ENCODE peak calls at places on chromosomes 5 and 9, in four cellular contexts. W is B cell, L is Peyer's patch, Q is OCI-LY7. V is an unnamed sample.

GRCh38 chr5:107457138-107457537 is 213.6 kb downstream of the EFNA5 start:
- DNase-seq in W (no peak), L (no peak), Q (no peak), V (no peak)

GRCh38 chr5:173624276-173624675 is 7.8 kb upstream of the BOD1 start:
- DNase-seq in W (no peak), L (peak; percentile 70), Q (no peak), V (no peak)

GRCh38 chr9:71628247-71628646 is 140.1 kb downstream of the CEMIP2 start:
- DNase-seq in W (no peak), L (no peak), Q (no peak), V (no peak)

GRCh38 chr9:131179561-131180219 is 54.3 kb downstream of the NUP214 start:
- DNase-seq in W (no peak), L (no peak), Q (peak; percentile 62), V (peak; percentile 49)

GRCh38 chr5:149596712-149597111 is 15.4 kb downstream of the ARHGEF37 start:
- DNase-seq in W (no peak), L (no peak), Q (peak; percentile 37), V (no peak)

GRCh38 chr9:133842174-133842573 is 104.0 kb upstream of the SARDH start:
- DNase-seq in W (no peak), L (peak; percentile 84), Q (no peak), V (no peak)

GRCh38 chr9:87699835-87700234 is 26.1 kb upstream of the CTSL start:
- DNase-seq in W (no peak), L (no peak), Q (no peak), V (no peak)

GRCh38 chr9:124551472-124552339 is 44.5 kb upstream of the NR5A1 start:
- DNase-seq in W (no peak), L (peak; percentile 56), Q (peak; percentile 33), V (peak; percentile 38)

GRCh38 chr5:90434116-90434714 is 24.7 kb upstream of the CETN3 start:
- DNase-seq in W (peak; percentile 47), L (peak; percentile 54), Q (peak; percentile 55), V (no peak)

GRCh38 chr5:75243510-75243909 is 6.8 kb upstream of the ANKRD31 start:
- DNase-seq in W (no peak), L (no peak), Q (no peak), V (no peak)

GRCh38 chr5:88536146-88536545 is 267.5 kb upstream of the TMEM161B start:
- DNase-seq in W (no peak), L (no peak), Q (no peak), V (no peak)

GRCh38 chr9:99239341-99240055 is 17.4 kb downstream of the SEC61B start:
- DNase-seq in W (no peak), L (no peak), Q (no peak), V (no peak)

GRCh38 chr9:28999806-29000205 is 1426.5 kb upstream of the C9orf72 start:
- DNase-seq in W (no peak), L (no peak), Q (no peak), V (no peak)

GRCh38 chr5:40904205-40904993 is 4.9 kb upstream of the C7 start:
- DNase-seq in W (no peak), L (peak; percentile 77), Q (peak; percentile 52), V (peak; percentile 45)

GRCh38 chr5:69030663-69031062 is 63.2 kb upstream of the SLC30A5 start:
- DNase-seq in W (no peak), L (no peak), Q (no peak), V (no peak)

GRCh38 chr5:74251106-74252032 is 389.2 kb downstream of the ENC1 start:
- DNase-seq in W (no peak), L (no peak), Q (peak; percentile 3), V (no peak)

GRCh38 chr9:33143241-33143642 is 23.9 kb downstream of the B4GALT1 start:
- DNase-seq in W (peak; percentile 43), L (peak; percentile 46), Q (no peak), V (peak; percentile 10)

GRCh38 chr9:18910858-18911257 is 122.2 kb downstream of the SAXO1 start:
- DNase-seq in W (no peak), L (no peak), Q (no peak), V (no peak)

GRCh38 chr5:150780180-150780692 is 1.7 kb downstream of the SMIM3 start:
- DNase-seq in W (no peak), L (peak; percentile 85), Q (no peak), V (peak; percentile 68)

GRCh38 chr9:134053941-134054761 is 13.7 kb downstream of the BRD3 start:
- DNase-seq in W (no peak), L (peak; percentile 36), Q (no peak), V (no peak)

GRCh38 chr5:61228229-61228628 is 66.0 kb upstream of the SMIM15 start:
- DNase-seq in W (no peak), L (no peak), Q (no peak), V (no peak)

GRCh38 chr9:71966601-71967000 is 55.2 kb downstream of the C9orf85 start:
- DNase-seq in W (no peak), L (no peak), Q (no peak), V (no peak)

GRCh38 chr5:111697215-111697614 is 59.8 kb downstream of the NREP start:
- DNase-seq in W (no peak), L (no peak), Q (no peak), V (no peak)

GRCh38 chr5:154190652-154191304 is at the start of gene GALNT10:
- DNase-seq in W (no peak), L (peak; percentile 80), Q (peak; percentile 86), V (peak; percentile 91)

GRCh38 chr5:154189256-154189818 is 1.2 kb upstream of the GALNT10 start:
- DNase-seq in W (no peak), L (no peak), Q (no peak), V (no peak)

GRCh38 chr5:154193176-154193575 is 2.6 kb downstream of the GALNT10 start:
- DNase-seq in W (no peak), L (no peak), Q (no peak), V (no peak)

GRCh38 chr5:154191467-154192261 is 1.1 kb downstream of the GALNT10 start:
- DNase-seq in W (no peak), L (no peak), Q (peak; percentile 15), V (no peak)

DNA sequence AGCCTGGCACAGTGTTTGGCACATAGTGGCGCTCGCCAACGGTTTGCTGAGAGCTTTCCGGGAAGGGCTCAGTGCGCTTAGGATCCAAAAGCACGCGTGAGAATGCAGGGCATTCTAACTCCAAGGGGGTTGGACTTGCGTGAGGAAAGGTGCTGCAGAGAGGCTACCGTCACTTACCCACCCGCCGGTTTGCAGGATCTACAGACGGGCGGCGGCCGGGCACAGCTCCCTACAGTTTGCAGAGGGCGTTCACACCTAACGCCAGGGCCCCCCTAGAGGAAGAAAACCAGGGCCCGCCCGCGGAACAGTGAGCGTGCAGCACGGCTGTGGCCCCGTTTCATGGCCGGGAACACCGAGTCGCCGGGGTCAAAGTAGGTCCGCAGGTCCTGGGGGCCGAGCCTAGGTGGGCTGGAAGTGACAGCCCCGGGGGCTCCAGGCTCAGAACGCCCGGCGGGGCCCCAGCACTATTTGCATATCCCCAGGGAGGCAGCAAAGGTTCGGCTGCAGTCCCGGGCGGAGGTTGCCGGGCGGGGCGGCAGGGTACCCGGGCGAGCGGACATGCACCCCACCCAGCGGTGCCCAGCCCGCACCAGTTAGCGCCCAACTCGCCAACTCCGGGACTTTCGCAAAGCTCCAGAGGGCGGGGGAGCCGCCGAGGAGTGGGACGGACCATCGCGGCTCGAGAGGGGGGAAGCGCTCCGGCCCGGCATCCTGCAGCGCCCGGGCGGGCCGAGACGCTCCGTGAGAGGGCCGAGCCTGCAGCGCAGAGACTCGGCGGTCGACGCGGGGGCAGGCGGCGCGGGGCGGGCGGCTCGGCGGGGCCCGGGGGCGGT is 498 bp upstream of the GALNT10 start:
- DNase-seq in W (peak; percentile 90), L (peak; percentile 93), Q (peak; percentile 90), V (peak; percentile 91)
- TF ChIP-seq CTCF in W (peak; percentile 71), L (peak; percentile 12), Q (peak; percentile 73), V (peak; percentile 70)

GRCh38 chr9:136235171-136235570 is 10.4 kb downstream of the QSOX2 start:
- DNase-seq in W (no peak), L (no peak), Q (no peak), V (no peak)

GRCh38 chr9:136232964-136233363 is 12.6 kb downstream of the QSOX2 start:
- DNase-seq in W (no peak), L (no peak), Q (no peak), V (no peak)

GRCh38 chr9:136233868-136234267 is 11.7 kb downstream of the QSOX2 start:
- DNase-seq in W (no peak), L (no peak), Q (no peak), V (no peak)

GRCh38 chr9:136235709-136236455 is 9.7 kb downstream of the QSOX2 start:
- DNase-seq in W (no peak), L (no peak), Q (no peak), V (no peak)

DNA sequence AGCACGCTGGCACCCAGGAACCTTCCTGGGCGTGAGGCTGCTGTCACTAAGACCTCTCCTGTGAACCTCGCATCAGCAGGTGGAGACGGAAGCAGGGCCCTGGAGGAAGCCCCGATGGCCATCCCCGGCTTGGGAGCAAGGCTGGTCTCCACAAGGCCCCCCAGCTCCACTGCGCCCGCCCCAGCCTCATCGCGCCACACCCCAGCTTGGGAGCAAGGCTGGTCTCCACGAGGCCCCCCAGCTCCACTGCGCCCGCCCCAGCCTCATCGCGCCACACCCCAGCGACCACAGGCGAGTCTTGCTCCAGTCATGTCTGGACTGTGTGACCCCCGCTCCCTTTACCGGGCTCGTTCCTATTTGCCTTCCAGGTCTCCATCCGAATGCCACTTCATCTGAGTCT is 11.0 kb downstream of the QSOX2 start:
- DNase-seq in W (no peak), L (no peak), Q (no peak), V (no peak)
- TF ChIP-seq CTCF in W (no peak), L (no peak), Q (no peak), V (no peak)

DNA sequence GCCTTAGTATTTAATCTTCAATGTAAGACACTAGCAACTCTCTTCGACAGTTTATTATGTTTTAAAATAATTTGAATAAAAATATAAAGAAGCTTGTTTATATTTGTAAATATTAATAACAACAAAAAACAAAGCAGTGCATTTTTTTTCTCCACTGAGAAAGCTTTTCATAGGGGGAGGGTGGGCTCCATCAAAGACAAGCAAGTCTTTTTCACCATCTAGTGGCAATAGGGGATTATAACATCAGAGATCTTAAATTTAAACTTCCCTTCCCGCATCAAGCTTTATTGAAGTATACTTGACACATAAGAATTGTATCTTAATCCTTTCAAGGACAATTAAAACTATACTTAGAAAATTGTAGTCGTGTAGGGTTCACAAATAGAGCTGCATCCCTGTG is 9.3 kb upstream of the OR13F1 start:
- DNase-seq in W (no peak), L (no peak), Q (peak; percentile 22), V (no peak)
- TF ChIP-seq CTCF in W (no peak), L (no peak), Q (peak; percentile 68), V (no peak)

GRCh38 chr9:78954286-78954685 is 617.5 kb upstream of the TLE4 start:
- DNase-seq in W (no peak), L (no peak), Q (no peak), V (no peak)

GRCh38 chr9:78963911-78964310 is 607.9 kb upstream of the TLE4 start:
- DNase-seq in W (no peak), L (no peak), Q (no peak), V (no peak)

GRCh38 chr9:78962186-78962585 is 609.6 kb upstream of the TLE4 start:
- DNase-seq in W (no peak), L (no peak), Q (no peak), V (no peak)

DNA sequence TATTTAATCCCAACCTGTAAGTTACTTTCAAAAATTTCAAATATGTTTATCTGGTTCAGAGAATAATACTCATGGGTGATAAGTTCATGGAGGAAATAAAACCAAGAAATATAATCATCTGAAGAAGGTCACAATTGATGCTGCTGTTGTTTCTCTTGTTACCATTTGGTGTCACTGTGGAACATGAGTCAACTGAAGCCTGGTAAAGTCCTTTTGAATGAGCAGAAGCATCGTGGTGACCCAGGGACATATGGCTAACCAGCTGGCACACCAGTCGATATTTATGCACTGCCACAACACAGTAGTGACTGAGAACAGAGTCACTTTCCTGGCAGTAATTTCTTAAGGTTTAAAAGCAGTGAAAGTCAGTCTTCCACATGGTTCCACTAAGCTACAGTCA is 612.9 kb upstream of the TLE4 start:
- DNase-seq in W (no peak), L (no peak), Q (peak; percentile 17), V (no peak)
- TF ChIP-seq CTCF in W (no peak), L (no peak), Q (peak; percentile 60), V (no peak)

GRCh38 chr9:90458485-90458884 is 184.1 kb downstream of the DIRAS2 start:
- DNase-seq in W (no peak), L (peak; percentile 81), Q (no peak), V (no peak)
- TF ChIP-seq CTCF in W (no peak), L (no peak), Q (no peak), V (no peak)